ENCODE peak calls at places on chromosomes 5 and 9, in nine cellular contexts. Y is endothelial cell of umbilical vein; G is AG04450; M is endodermal cell; P is CD8-positive, alpha-beta T cell; K is stomach; F is IMR-90; T is HCT116; N is uterus. Q is an unnamed sample. For H3K9me3, the result is how much of the 10 kb centered on the place peaks cover.

GRCh38 chr5:169609716-169610115 is 26.1 kb downstream of the SPDL1 start:
- DNase-seq in Y (no peak), G (no peak), M (no peak), P (no peak), K (no peak), F (no peak), T (no peak), N (no peak), Q (peak)

GRCh38 chr5:142327111-142327842 is 2.5 kb upstream of the SPRY4 start:
- DNase-seq in Y (no peak), G (no peak), M (peak), P (no peak), K (no peak), F (peak), T (no peak), N (no peak), Q (peak)

GRCh38 chr5:56815657-56816545 is 552 bp downstream of the MAP3K1 start:
- DNase-seq in Y (peak), G (no peak), M (peak), P (peak), K (peak), F (peak), T (no peak), N (peak), Q (peak)

GRCh38 chr9:1285526-1285925 is 235.4 kb downstream of the DMRT2 start:
- DNase-seq in Y (no peak), G (no peak), M (no peak), P (no peak), K (no peak), F (no peak), T (no peak), N (no peak), Q (no peak)

GRCh38 chr5:156584856-156585255 is 257.9 kb downstream of the SGCD start:
- DNase-seq in Y (no peak), G (no peak), M (no peak), P (no peak), K (no peak), F (no peak), T (no peak), N (no peak), Q (no peak)

GRCh38 chr9:120982851-120983250 is 56.3 kb upstream of the TRAF1 start:
- DNase-seq in Y (no peak), G (peak), M (no peak), P (no peak), K (no peak), F (peak), T (no peak), N (no peak), Q (no peak)

GRCh38 chr9:93950619-93951601 is 4.2 kb downstream of the BARX1 start:
- DNase-seq in Y (no peak), G (no peak), M (peak), P (no peak), K (peak), F (no peak), T (no peak), N (no peak), Q (no peak)

GRCh38 chr5:158108177-158108576 is 249.2 kb upstream of the CLINT1 start:
- DNase-seq in Y (no peak), G (no peak), M (no peak), P (no peak), K (no peak), F (no peak), T (no peak), N (no peak), Q (no peak)

GRCh38 chr5:143128412-143129071 is 274.9 kb downstream of the NR3C1 start:
- DNase-seq in Y (no peak), G (no peak), M (no peak), P (no peak), K (no peak), F (no peak), T (no peak), N (no peak), Q (no peak)

GRCh38 chr5:132840896-132841818 is 10.7 kb upstream of the SHROOM1 start:
- DNase-seq in Y (no peak), G (no peak), M (peak), P (no peak), K (no peak), F (peak), T (no peak), N (no peak), Q (no peak)

GRCh38 chr5:137254153-137254552 is 245.0 kb downstream of the SPOCK1 start:
- DNase-seq in Y (no peak), G (no peak), M (no peak), P (no peak), K (no peak), F (peak), T (no peak), N (no peak), Q (peak)

GRCh38 chr9:79353856-79354520 is 217.8 kb upstream of the TLE4 start:
- DNase-seq in Y (peak), G (no peak), M (no peak), P (no peak), K (no peak), F (peak), T (no peak), N (no peak), Q (peak)

GRCh38 chr5:10416868-10417267 is 24.8 kb upstream of the ROPN1L start:
- DNase-seq in Y (no peak), G (no peak), M (no peak), P (no peak), K (no peak), F (no peak), T (no peak), N (no peak), Q (no peak)

GRCh38 chr5:81789033-81789432 is 38.1 kb upstream of the SSBP2 start:
- DNase-seq in Y (peak), G (no peak), M (no peak), P (no peak), K (no peak), F (peak), T (no peak), N (no peak), Q (peak)

GRCh38 chr9:36189978-36190377 is 743 bp upstream of the CLTA start:
- DNase-seq in Y (peak), G (no peak), M (no peak), P (no peak), K (no peak), F (no peak), T (no peak), N (no peak), Q (no peak)

GRCh38 chr5:10441083-10441991 is at the start of gene ROPN1L:
- DNase-seq in Y (peak), G (peak), M (peak), P (peak), K (peak), F (peak), T (peak), N (peak), Q (peak)

GRCh38 chr5:173973614-173973969 is 15.4 kb upstream of the C5orf47 start:
- DNase-seq in Y (no peak), G (no peak), M (peak), P (no peak), K (peak), F (no peak), T (no peak), N (no peak), Q (no peak)

GRCh38 chr5:26700759-26701384 is 337.5 kb downstream of the CDH9 start:
- DNase-seq in Y (no peak), G (no peak), M (peak), P (no peak), K (no peak), F (no peak), T (no peak), N (no peak), Q (no peak)

GRCh38 chr9:112433715-112434392 is 52.8 kb upstream of the KIAA1958 start:
- DNase-seq in Y (no peak), G (no peak), M (no peak), P (no peak), K (no peak), F (no peak), T (no peak), N (no peak), Q (no peak)

GRCh38 chr9:108780949-108781734 is 74.6 kb downstream of the ACTL7B start:
- DNase-seq in Y (no peak), G (no peak), M (no peak), P (no peak), K (no peak), F (no peak), T (no peak), N (no peak), Q (no peak)

GRCh38 chr9:122816163-122816867 is 12.1 kb downstream of the PDCL start:
- DNase-seq in Y (peak), G (no peak), M (no peak), P (peak), K (no peak), F (no peak), T (no peak), N (peak), Q (no peak)

GRCh38 chr5:5933651-5934050 is 444.7 kb downstream of the MED10 start:
- DNase-seq in Y (no peak), G (no peak), M (peak), P (no peak), K (no peak), F (no peak), T (no peak), N (no peak), Q (no peak)

GRCh38 chr9:19030899-19031298 is 2.1 kb downstream of the SAXO1 start:
- DNase-seq in Y (no peak), G (no peak), M (no peak), P (no peak), K (no peak), F (peak), T (no peak), N (no peak), Q (no peak)

GRCh38 chr9:19033015-19033414 is at the start of gene SAXO1:
- DNase-seq in Y (no peak), G (no peak), M (no peak), P (no peak), K (no peak), F (no peak), T (no peak), N (no peak), Q (no peak)

GRCh38 chr9:19032411-19032810 is 598 bp downstream of the SAXO1 start:
- DNase-seq in Y (no peak), G (no peak), M (no peak), P (no peak), K (no peak), F (no peak), T (no peak), N (peak), Q (no peak)

DNA sequence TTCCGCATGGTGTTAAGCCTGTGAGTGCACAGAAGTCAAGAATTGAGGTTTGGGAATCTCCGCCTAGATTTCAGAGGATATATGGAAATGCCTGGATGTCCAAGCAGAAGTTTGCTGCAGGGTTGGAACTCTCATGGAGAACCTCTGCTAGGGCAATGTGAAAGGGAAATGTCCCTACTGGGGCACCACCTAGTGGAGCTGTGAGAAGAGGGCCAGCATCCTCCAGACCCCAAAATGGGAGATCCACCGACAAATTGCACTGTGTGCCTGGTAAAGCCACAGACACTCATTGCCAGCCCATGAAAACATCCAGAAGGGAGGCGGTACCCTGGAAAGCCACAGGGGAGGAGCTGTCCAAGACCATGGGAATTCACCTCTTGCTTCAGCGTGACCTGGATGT is 3.6 kb upstream of the SAXO1 start:
- DNase-seq in Y (no peak), G (no peak), M (no peak), P (no peak), K (no peak), F (no peak), T (no peak), N (no peak), Q (no peak)
- TF ChIP-seq CTCF in Y (no peak), G (no peak), M (peak), P (no peak), K (no peak), F (no peak), T (no peak), N (no peak), Q (no peak)

DNA sequence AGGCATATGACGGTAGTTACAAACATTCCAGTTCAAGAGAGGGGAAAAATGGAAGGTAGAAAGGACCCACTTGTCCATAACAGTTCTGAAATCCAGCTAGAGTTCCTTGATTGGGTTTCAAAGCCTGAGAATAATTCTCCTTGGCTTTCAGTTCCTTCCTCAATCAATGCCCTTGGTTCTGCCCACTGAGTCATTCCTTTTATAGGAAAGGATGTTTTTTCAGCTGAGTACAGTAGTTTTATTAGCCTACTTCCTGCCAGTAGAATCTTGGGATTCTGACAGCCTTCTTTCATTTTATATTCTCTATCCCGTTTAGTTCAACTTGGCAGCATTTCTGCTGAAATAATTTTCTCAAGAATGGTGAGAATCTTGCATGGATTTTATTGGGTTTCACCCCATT is 386.9 kb upstream of the SMC2 start:
- DNase-seq in Y (no peak), G (no peak), M (no peak), P (no peak), K (no peak), F (no peak), T (no peak), N (no peak), Q (no peak)
- H3K9me3 ChIP-seq in Y (under half), G (under half), M (under half), P (under half), K (under half), F (under half), T (under half), N (under half), Q (under half)

GRCh38 chr9:10613413-10613812 is 611 bp upstream of the PTPRD start:
- DNase-seq in Y (no peak), G (no peak), M (peak), P (no peak), K (no peak), F (no peak), T (no peak), N (no peak), Q (no peak)

GRCh38 chr9:10614201-10614870 is 1.5 kb upstream of the PTPRD start:
- DNase-seq in Y (no peak), G (no peak), M (no peak), P (no peak), K (no peak), F (no peak), T (no peak), N (no peak), Q (no peak)

GRCh38 chr9:10612649-10613398 is at the start of gene PTPRD:
- DNase-seq in Y (no peak), G (no peak), M (peak), P (no peak), K (peak), F (peak), T (no peak), N (no peak), Q (peak)
- TF ChIP-seq CTCF in Y (peak), G (no peak), M (peak), P (no peak), K (no peak), F (no peak), T (no peak), N (no peak), Q (no peak)

GRCh38 chr5:110072646-110073045 is 382.9 kb downstream of the MAN2A1 start:
- DNase-seq in Y (no peak), G (no peak), M (no peak), P (no peak), K (no peak), F (no peak), T (no peak), N (no peak), Q (no peak)

GRCh38 chr5:110077147-110077546 is 387.4 kb downstream of the MAN2A1 start:
- DNase-seq in Y (no peak), G (no peak), M (no peak), P (no peak), K (no peak), F (no peak), T (no peak), N (no peak), Q (no peak)

GRCh38 chr5:110075656-110076055 is 385.9 kb downstream of the MAN2A1 start:
- DNase-seq in Y (no peak), G (no peak), M (no peak), P (no peak), K (no peak), F (no peak), T (no peak), N (no peak), Q (no peak)

GRCh38 chr5:110070836-110071235 is 381.1 kb downstream of the MAN2A1 start:
- DNase-seq in Y (no peak), G (no peak), M (no peak), P (no peak), K (no peak), F (no peak), T (no peak), N (no peak), Q (no peak)

DNA sequence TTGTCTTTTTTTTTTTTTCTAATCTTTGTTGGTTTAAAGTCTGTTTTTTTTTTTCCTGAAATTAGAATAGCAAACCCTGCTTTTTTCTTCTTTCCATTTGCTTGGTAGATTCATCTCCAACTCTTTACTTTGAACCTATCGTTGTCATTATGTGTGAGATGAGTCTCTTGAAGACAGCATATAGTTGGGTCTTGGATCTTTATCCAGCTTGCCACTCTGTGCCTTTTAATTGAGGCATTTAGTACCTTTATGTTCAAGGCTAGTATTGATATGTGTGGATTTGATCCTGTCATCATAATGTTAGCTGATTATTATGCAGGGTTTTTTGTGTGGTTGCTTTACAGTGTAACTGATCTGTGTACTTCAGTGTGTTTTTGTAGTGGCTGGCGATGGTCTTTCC is 383.8 kb downstream of the MAN2A1 start:
- DNase-seq in Y (no peak), G (no peak), M (no peak), P (no peak), K (no peak), F (no peak), T (no peak), N (no peak), Q (no peak)
- H3K9me3 ChIP-seq in Y (under half), G (under half), M (under half), P (under half), K (under half), F (under half), T (under half), N (under half), Q (under half)

GRCh38 chr5:167104351-167104750 is 1187.1 kb upstream of the WWC1 start:
- DNase-seq in Y (no peak), G (no peak), M (no peak), P (no peak), K (no peak), F (no peak), T (no peak), N (no peak), Q (no peak)
- TF ChIP-seq CTCF in Y (no peak), G (no peak), M (no peak), P (no peak), K (no peak), F (no peak), T (no peak), N (no peak), Q (no peak)